ENCODE peak calls at places on chromosomes 16 and 17, in seven cellular contexts. B is OCI-LY7; Z is activated CD8-positive, alpha-beta memory T cell treated with anti-CD3 and anti-CD28 coated beads, Interleukin-2, amount 50 U/mL, for 48 hours; Q is epithelial cell of prostate; K is fibroblast of the aortic adventitia; L is NCI-H1092; A is heart left ventricle. J is an unnamed sample.
A peak's percentile ranks its signal among the peaks of the same experiment; 100 is the strongest.

GRCh38 chr16:48279199-48279598 is 31.9 kb upstream of the ABCC11 start:
- DNase-seq in L (no peak), K (no peak), Q (no peak), A (no peak), B (no peak), Z (no peak), J (no peak)

GRCh38 chr16:11613381-11614303 is 26.9 kb upstream of the LITAF start:
- DNase-seq in A (peak; percentile 72), B (peak; percentile 60), K (no peak), Q (peak; percentile 79), Z (no peak), L (no peak), J (no peak)

GRCh38 chr17:3986939-3987335 is 22.7 kb upstream of the ATP2A3 start:
- DNase-seq in Z (no peak), Q (no peak), L (no peak), A (no peak), K (no peak), B (no peak), J (no peak)

GRCh38 chr17:69424287-69425041 is 10.0 kb downstream of the MAP2K6 start:
- DNase-seq in L (no peak), A (no peak), Z (no peak), B (no peak), K (no peak), Q (no peak), J (no peak)

GRCh38 chr17:64291268-64291851 is 28.3 kb upstream of the TEX2 start:
- DNase-seq in A (no peak), B (peak; percentile 41), Q (no peak), Z (no peak), L (no peak), K (no peak), J (no peak)

GRCh38 chr16:86142801-86143236 is 243.9 kb downstream of the IRF8 start:
- DNase-seq in A (no peak), Z (no peak), Q (no peak), L (no peak), B (no peak), K (no peak), J (no peak)

GRCh38 chr16:29307598-29308507 is 98.7 kb downstream of the NPIPB11 start:
- DNase-seq in L (no peak), Z (no peak), K (peak; percentile 53), Q (no peak), B (no peak), A (no peak), J (no peak)

GRCh38 chr17:74394977-74395376 is 27.7 kb downstream of the GPR142 start:
- DNase-seq in Q (no peak), B (no peak), K (no peak), A (no peak), L (no peak), Z (no peak), J (no peak)

GRCh38 chr17:74147436-74147835 is 56.0 kb upstream of the RPL38 start:
- DNase-seq in L (no peak), B (no peak), Q (no peak), K (no peak), A (no peak), Z (peak; percentile 7), J (peak; percentile 59)

GRCh38 chr17:8623591-8623990 is 6.9 kb downstream of the MYH10 start:
- DNase-seq in A (no peak), B (no peak), Q (no peak), K (peak; percentile 53), L (no peak), Z (no peak), J (no peak)

GRCh38 chr16:69762843-69763556 is 868 bp downstream of the WWP2 start:
- DNase-seq in L (no peak), K (peak; percentile 49), Z (no peak), Q (no peak), A (no peak), B (peak; percentile 41), J (no peak)

GRCh38 chr16:84569382-84569987 is 48.4 kb downstream of the COTL1 start:
- DNase-seq in L (no peak), K (peak; percentile 32), A (no peak), Q (no peak), B (no peak), Z (no peak), J (no peak)

GRCh38 chr17:70073799-70074198 is 1.2 kb upstream of the KCNJ16 start:
- DNase-seq in L (no peak), Q (no peak), B (no peak), K (no peak), A (no peak), Z (no peak), J (no peak)

GRCh38 chr16:66520406-66521194 is 29.3 kb downstream of the TK2 start:
- DNase-seq in L (no peak), B (peak; percentile 15), Q (no peak), K (no peak), A (peak; percentile 75), Z (peak; percentile 57), J (peak; percentile 68)

GRCh38 chr17:3983945-3984484 is 19.8 kb upstream of the ATP2A3 start:
- DNase-seq in L (no peak), K (peak; percentile 30), Z (no peak), Q (no peak), A (peak; percentile 53), B (no peak), J (no peak)

GRCh38 chr17:61248399-61248798 is 151.2 kb upstream of the TBX2 start:
- DNase-seq in Z (no peak), L (no peak), K (peak; percentile 23), Q (no peak), B (no peak), A (no peak), J (no peak)

GRCh38 chr17:59381716-59382570 is 50.5 kb downstream of the YPEL2 start:
- DNase-seq in K (peak; percentile 25), Q (no peak), B (no peak), L (peak; percentile 54), Z (no peak), A (peak; percentile 79), J (no peak)

GRCh38 chr17:34252138-34252889 is 2.8 kb upstream of the CCL2 start:
- DNase-seq in A (peak; percentile 98), K (peak; percentile 97), Q (no peak), B (peak; percentile 39), L (no peak), Z (no peak), J (peak; percentile 94)

J was measured in mesenteric fat pad.